ENCODE peak calls at places on chromosomes 12 and 14, in four cellular contexts. One of them, this sample, is unnamed.

GRCh38 chr12:4628406-4628805 is 20.4 kb downstream of the AKAP3 start:
- DNase-seq in body of pancreas: no peak
- DNase-seq in esophagus muscularis mucosa: no peak
- DNase-seq in OCI-LY7: no peak
- DNase-seq in this sample: no peak

GRCh38 chr14:49977126-49977841 is 84.4 kb downstream of the ARF6 start:
- DNase-seq in body of pancreas: no peak
- DNase-seq in esophagus muscularis mucosa: no peak
- DNase-seq in OCI-LY7: peak
- DNase-seq in this sample: no peak

GRCh38 chr14:26130690-26131089 is 467.1 kb downstream of the NOVA1 start:
- DNase-seq in body of pancreas: no peak
- DNase-seq in esophagus muscularis mucosa: no peak
- DNase-seq in OCI-LY7: no peak
- DNase-seq in this sample: no peak

GRCh38 chr14:67757175-67757574 is 55.5 kb downstream of the RDH12 start:
- DNase-seq in body of pancreas: no peak
- DNase-seq in esophagus muscularis mucosa: no peak
- DNase-seq in OCI-LY7: no peak
- DNase-seq in this sample: no peak

GRCh38 chr12:62605972-62606371 is 139.3 kb downstream of the MON2 start:
- DNase-seq in body of pancreas: no peak
- DNase-seq in esophagus muscularis mucosa: no peak
- DNase-seq in OCI-LY7: no peak
- DNase-seq in this sample: no peak

GRCh38 chr12:87120440-87120839 is 864.2 kb upstream of the MGAT4C start:
- DNase-seq in body of pancreas: no peak
- DNase-seq in esophagus muscularis mucosa: no peak
- DNase-seq in OCI-LY7: no peak
- DNase-seq in this sample: no peak

GRCh38 chr14:41096131-41096530 is 510.5 kb upstream of the LRFN5 start:
- DNase-seq in body of pancreas: no peak
- DNase-seq in esophagus muscularis mucosa: no peak
- DNase-seq in OCI-LY7: no peak
- DNase-seq in this sample: no peak

GRCh38 chr12:71536279-71536938 is 96.8 kb downstream of the LGR5 start:
- DNase-seq in body of pancreas: no peak
- DNase-seq in esophagus muscularis mucosa: no peak
- DNase-seq in OCI-LY7: peak
- DNase-seq in this sample: no peak

GRCh38 chr14:96126339-96126770 is 78.3 kb upstream of the BDKRB2 start:
- DNase-seq in body of pancreas: no peak
- DNase-seq in esophagus muscularis mucosa: no peak
- DNase-seq in OCI-LY7: no peak
- DNase-seq in this sample: no peak

GRCh38 chr14:64763801-64764511 is 59.7 kb downstream of the PLEKHG3 start:
- DNase-seq in body of pancreas: no peak
- DNase-seq in esophagus muscularis mucosa: no peak
- DNase-seq in OCI-LY7: no peak
- DNase-seq in this sample: no peak

GRCh38 chr14:99566009-99566389 is 38.0 kb downstream of the CCDC85C start:
- DNase-seq in body of pancreas: peak
- DNase-seq in esophagus muscularis mucosa: no peak
- DNase-seq in OCI-LY7: no peak
- DNase-seq in this sample: no peak

GRCh38 chr14:94180655-94181271 is 6.6 kb downstream of the PPP4R4 start:
- DNase-seq in body of pancreas: no peak
- DNase-seq in esophagus muscularis mucosa: no peak
- DNase-seq in OCI-LY7: peak
- DNase-seq in this sample: peak

GRCh38 chr14:104030958-104031357 is 54.5 kb upstream of the ASPG start:
- DNase-seq in body of pancreas: no peak
- DNase-seq in esophagus muscularis mucosa: no peak
- DNase-seq in OCI-LY7: no peak
- DNase-seq in this sample: no peak

GRCh38 chr12:106137456-106138278 is 1.1 kb downstream of the NUAK1 start:
- DNase-seq in body of pancreas: no peak
- DNase-seq in esophagus muscularis mucosa: no peak
- DNase-seq in OCI-LY7: no peak
- DNase-seq in this sample: no peak
- H3K4me3 ChIP-seq in body of pancreas: no peak
- H3K4me3 ChIP-seq in esophagus muscularis mucosa: peak
- H3K4me3 ChIP-seq in OCI-LY7: no peak
- H3K4me3 ChIP-seq in this sample: peak

GRCh38 chr14:28599191-28599590 is 167.4 kb upstream of the FOXG1 start:
- DNase-seq in body of pancreas: no peak
- DNase-seq in esophagus muscularis mucosa: no peak
- DNase-seq in OCI-LY7: no peak
- DNase-seq in this sample: no peak

GRCh38 chr14:28599605-28600004 is 167.0 kb upstream of the FOXG1 start:
- DNase-seq in body of pancreas: no peak
- DNase-seq in esophagus muscularis mucosa: no peak
- DNase-seq in OCI-LY7: no peak
- DNase-seq in this sample: no peak

DNA sequence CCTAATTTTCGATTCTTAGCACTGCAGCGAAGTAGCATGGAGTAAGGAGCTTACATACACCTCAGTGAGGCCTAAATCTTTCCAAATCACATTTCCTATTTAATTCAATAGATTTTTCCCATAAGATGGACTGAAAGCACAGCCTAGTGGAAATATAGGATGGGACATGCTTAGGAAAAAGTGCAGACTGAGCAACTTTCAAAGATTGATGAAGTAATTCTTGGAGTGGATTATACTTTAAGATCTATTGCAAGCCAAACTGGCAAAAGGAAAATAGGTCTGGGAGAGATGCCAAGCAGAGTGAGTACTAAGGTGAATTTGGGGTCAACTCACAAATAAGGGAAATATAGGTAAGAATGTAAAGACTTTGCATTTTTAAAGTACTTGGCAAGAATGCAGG is 170.3 kb upstream of the FOXG1 start:
- DNase-seq in body of pancreas: no peak
- DNase-seq in esophagus muscularis mucosa: no peak
- DNase-seq in OCI-LY7: no peak
- DNase-seq in this sample: no peak
- TF ChIP-seq CTCF in body of pancreas: no peak
- TF ChIP-seq CTCF in esophagus muscularis mucosa: no peak
- TF ChIP-seq CTCF in OCI-LY7: no peak
- TF ChIP-seq CTCF in this sample: no peak

DNA sequence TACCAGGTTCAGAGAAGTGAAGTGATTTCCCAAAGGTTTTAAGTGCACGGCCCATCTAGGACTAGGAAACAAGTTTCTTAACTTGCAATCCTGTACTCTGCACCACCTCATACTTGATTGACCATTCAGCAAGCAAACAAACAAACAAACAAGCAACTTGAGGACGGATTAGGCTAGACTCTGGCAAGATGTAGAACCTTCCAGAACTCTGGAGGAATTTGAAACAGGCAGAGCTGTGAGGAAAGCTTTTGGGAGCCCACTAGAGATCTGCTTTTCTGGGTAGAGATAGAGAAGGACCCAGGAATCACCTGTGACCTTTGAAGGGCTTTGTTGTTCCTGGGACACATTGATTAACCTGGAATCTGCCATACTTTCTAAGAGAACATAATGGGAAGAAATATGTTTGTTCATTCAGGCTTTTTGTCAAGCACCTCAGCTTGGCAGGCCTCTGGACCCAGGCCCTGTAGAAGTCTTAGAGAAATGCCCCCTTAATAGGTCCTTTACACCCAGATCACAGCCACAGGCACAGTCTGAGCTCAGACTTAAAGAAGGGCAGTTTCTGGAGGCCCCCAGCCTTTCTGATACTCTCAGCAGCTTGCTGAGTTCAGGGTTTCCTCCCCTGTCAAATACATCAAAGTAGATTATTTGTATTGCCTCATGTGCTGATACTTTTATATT is 834 bp upstream of the SENP1 start:
- DNase-seq in body of pancreas: no peak
- DNase-seq in esophagus muscularis mucosa: no peak
- DNase-seq in OCI-LY7: peak
- DNase-seq in this sample: no peak
- H3K4me3 ChIP-seq in body of pancreas: peak
- H3K4me3 ChIP-seq in esophagus muscularis mucosa: peak
- H3K4me3 ChIP-seq in OCI-LY7: peak
- H3K4me3 ChIP-seq in this sample: peak

GRCh38 chr14:51242545-51243490 is 2.8 kb downstream of the TMX1 start:
- DNase-seq in body of pancreas: no peak
- DNase-seq in esophagus muscularis mucosa: no peak
- DNase-seq in OCI-LY7: peak
- DNase-seq in this sample: no peak
- TF ChIP-seq CTCF in body of pancreas: no peak
- TF ChIP-seq CTCF in esophagus muscularis mucosa: no peak
- TF ChIP-seq CTCF in OCI-LY7: peak
- TF ChIP-seq CTCF in this sample: no peak

GRCh38 chr12:49959570-49960473 is 1.9 kb upstream of the AQP5 start:
- DNase-seq in body of pancreas: peak
- DNase-seq in esophagus muscularis mucosa: no peak
- DNase-seq in OCI-LY7: peak
- DNase-seq in this sample: no peak

GRCh38 chr12:49961993-49962764 is 507 bp downstream of the AQP5 start:
- DNase-seq in body of pancreas: no peak
- DNase-seq in esophagus muscularis mucosa: no peak
- DNase-seq in OCI-LY7: no peak
- DNase-seq in this sample: no peak

GRCh38 chr12:49961111-49961922 is at the start of gene AQP5:
- DNase-seq in body of pancreas: no peak
- DNase-seq in esophagus muscularis mucosa: no peak
- DNase-seq in OCI-LY7: no peak
- DNase-seq in this sample: no peak

GRCh38 chr12:49962861-49963765 is 1.4 kb downstream of the AQP5 start:
- DNase-seq in body of pancreas: peak
- DNase-seq in esophagus muscularis mucosa: no peak
- DNase-seq in OCI-LY7: no peak
- DNase-seq in this sample: no peak

DNA sequence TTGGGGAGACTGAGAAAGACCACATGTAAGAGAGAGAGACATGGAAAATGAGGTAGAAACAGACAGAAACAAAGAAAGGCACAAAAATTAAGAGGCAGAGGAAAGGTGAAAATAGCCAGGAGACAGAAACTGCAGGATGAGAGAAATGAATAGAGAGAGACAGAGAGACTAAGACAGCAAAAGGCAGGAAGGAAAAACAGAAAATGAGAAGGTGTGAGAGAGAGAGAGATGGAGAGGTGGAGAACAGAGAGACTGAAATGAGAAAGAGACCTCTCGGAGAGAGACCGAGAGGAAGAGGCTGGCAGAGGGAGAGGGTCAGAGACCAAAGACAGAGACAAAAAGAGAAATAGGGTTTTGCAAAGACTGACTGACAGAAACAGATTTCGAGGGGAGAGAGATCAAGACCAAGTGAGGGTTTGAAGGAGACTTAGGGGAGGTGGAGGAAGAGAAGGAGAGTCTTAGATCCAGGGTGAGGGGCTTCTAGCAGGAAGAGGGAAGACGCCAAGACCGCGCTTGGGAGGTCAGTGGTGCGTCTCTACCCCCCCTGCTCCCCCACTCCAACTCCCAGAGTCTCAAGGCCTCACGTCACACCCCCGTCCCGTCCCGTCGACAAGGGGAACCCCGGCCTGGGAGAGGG is 1.1 kb upstream of the AQP5 start:
- DNase-seq in body of pancreas: no peak
- DNase-seq in esophagus muscularis mucosa: no peak
- DNase-seq in OCI-LY7: no peak
- DNase-seq in this sample: no peak
- H3K4me3 ChIP-seq in body of pancreas: no peak
- H3K4me3 ChIP-seq in esophagus muscularis mucosa: peak
- H3K4me3 ChIP-seq in OCI-LY7: no peak
- H3K4me3 ChIP-seq in this sample: no peak

GRCh38 chr14:77003960-77004710 is 24.4 kb downstream of the IRF2BPL start:
- DNase-seq in body of pancreas: peak
- DNase-seq in esophagus muscularis mucosa: no peak
- DNase-seq in OCI-LY7: no peak
- DNase-seq in this sample: no peak
- TF ChIP-seq CTCF in body of pancreas: no peak
- TF ChIP-seq CTCF in esophagus muscularis mucosa: no peak
- TF ChIP-seq CTCF in OCI-LY7: no peak
- TF ChIP-seq CTCF in this sample: no peak

GRCh38 chr12:16560273-16560672 is 45.7 kb downstream of the LMO3 start:
- DNase-seq in body of pancreas: no peak
- DNase-seq in esophagus muscularis mucosa: no peak
- DNase-seq in OCI-LY7: no peak
- DNase-seq in this sample: no peak

GRCh38 chr12:16564675-16565074 is 41.3 kb downstream of the LMO3 start:
- DNase-seq in body of pancreas: no peak
- DNase-seq in esophagus muscularis mucosa: no peak
- DNase-seq in OCI-LY7: no peak
- DNase-seq in this sample: no peak

GRCh38 chr12:16563519-16563918 is 42.4 kb downstream of the LMO3 start:
- DNase-seq in body of pancreas: no peak
- DNase-seq in esophagus muscularis mucosa: no peak
- DNase-seq in OCI-LY7: no peak
- DNase-seq in this sample: no peak

DNA sequence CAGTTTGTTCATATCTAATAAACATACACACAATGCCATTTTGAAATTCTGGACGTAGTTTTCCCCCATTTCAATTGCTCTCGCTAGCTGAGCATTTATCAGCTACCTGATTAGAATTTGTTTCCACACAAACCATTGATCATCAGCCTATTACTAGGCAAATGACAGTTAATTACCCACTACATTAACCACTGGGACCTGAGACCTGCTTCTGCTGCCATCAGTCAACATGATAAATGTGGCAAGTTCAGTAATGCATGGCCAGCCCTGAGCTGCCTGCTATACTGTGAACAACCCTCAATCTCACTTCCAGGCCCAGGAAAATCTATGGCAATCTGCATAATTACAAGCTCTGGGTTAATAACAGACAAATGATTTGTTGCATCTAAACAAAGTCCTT is 43.5 kb downstream of the LMO3 start:
- DNase-seq in body of pancreas: no peak
- DNase-seq in esophagus muscularis mucosa: no peak
- DNase-seq in OCI-LY7: no peak
- DNase-seq in this sample: no peak
- H3K4me3 ChIP-seq in body of pancreas: no peak
- H3K4me3 ChIP-seq in esophagus muscularis mucosa: no peak
- H3K4me3 ChIP-seq in OCI-LY7: no peak
- H3K4me3 ChIP-seq in this sample: no peak

GRCh38 chr14:21233457-21234076 is 35.7 kb downstream of the HNRNPC start:
- DNase-seq in body of pancreas: no peak
- DNase-seq in esophagus muscularis mucosa: no peak
- DNase-seq in OCI-LY7: peak
- DNase-seq in this sample: no peak
- TF ChIP-seq CTCF in body of pancreas: peak
- TF ChIP-seq CTCF in esophagus muscularis mucosa: peak
- TF ChIP-seq CTCF in OCI-LY7: peak
- TF ChIP-seq CTCF in this sample: peak

This sample was measured in HFF-Myc.